ENCODE peak calls at places on chromosome 2, in five cellular contexts. One of them, this sample, is unnamed.

GRCh38 chr2:219178377-219179175 is 501 bp downstream of the RETREG2 start:
- DNase-seq in lower leg skin: peak
- DNase-seq in cardiac muscle cell: peak
- DNase-seq in HCT116: no peak
- DNase-seq in GOT3: no peak
- DNase-seq in this sample: peak

GRCh38 chr2:242024751-242025355 is 155.3 kb downstream of the RTP5 start:
- DNase-seq in lower leg skin: peak
- DNase-seq in cardiac muscle cell: no peak
- DNase-seq in HCT116: no peak
- DNase-seq in GOT3: no peak
- DNase-seq in this sample: no peak

GRCh38 chr2:68771211-68771721 is 36.7 kb downstream of the ARHGAP25 start:
- DNase-seq in lower leg skin: peak
- DNase-seq in cardiac muscle cell: peak
- DNase-seq in HCT116: no peak
- DNase-seq in GOT3: no peak
- DNase-seq in this sample: no peak

GRCh38 chr2:216107760-216108159 is 1.4 kb upstream of the XRCC5 start:
- DNase-seq in lower leg skin: no peak
- DNase-seq in cardiac muscle cell: peak
- DNase-seq in HCT116: no peak
- DNase-seq in GOT3: no peak
- DNase-seq in this sample: peak

GRCh38 chr2:40243581-40243980 is 208.3 kb downstream of the SLC8A1 start:
- DNase-seq in lower leg skin: no peak
- DNase-seq in cardiac muscle cell: peak
- DNase-seq in HCT116: no peak
- DNase-seq in GOT3: no peak
- DNase-seq in this sample: no peak

GRCh38 chr2:5690231-5690630 is 2.0 kb upstream of the SOX11 start:
- DNase-seq in lower leg skin: no peak
- DNase-seq in cardiac muscle cell: no peak
- DNase-seq in HCT116: no peak
- DNase-seq in GOT3: no peak
- DNase-seq in this sample: no peak

GRCh38 chr2:84482588-84482987 is 23.5 kb upstream of the SUCLG1 start:
- DNase-seq in lower leg skin: no peak
- DNase-seq in cardiac muscle cell: peak
- DNase-seq in HCT116: no peak
- DNase-seq in GOT3: no peak
- DNase-seq in this sample: no peak

GRCh38 chr2:67838205-67838604 is 224.6 kb downstream of the C1D start:
- DNase-seq in lower leg skin: no peak
- DNase-seq in cardiac muscle cell: no peak
- DNase-seq in HCT116: no peak
- DNase-seq in GOT3: no peak
- DNase-seq in this sample: no peak

GRCh38 chr2:12935726-12936125 is 219.0 kb downstream of the TRIB2 start:
- DNase-seq in lower leg skin: no peak
- DNase-seq in cardiac muscle cell: no peak
- DNase-seq in HCT116: no peak
- DNase-seq in GOT3: no peak
- DNase-seq in this sample: no peak

This sample was measured in endothelial cell.